ENCODE peak calls at places on chromosome 9, in eight cellular contexts. H is neural progenitor cell, J is Panc1, V is PC-9, Q is lung, O is stomach, W is lower lobe of right lung, M is osteoblast. U is an unnamed sample.
A peak's percentile ranks its signal among the peaks of the same experiment; 100 is the strongest.

GRCh38 chr9:99303177-99303576 is 81.1 kb downstream of the SEC61B start:
- DNase-seq in O (no peak), J (no peak), M (no peak), Q (no peak), W (no peak), V (no peak), H (no peak), U (no peak)

GRCh38 chr9:32832354-32832753 is 49.0 kb downstream of the TMEM215 start:
- DNase-seq in V (no peak), Q (no peak), M (no peak), W (no peak), J (no peak), O (no peak), H (no peak), U (no peak)

GRCh38 chr9:3906437-3907213 is 380.8 kb upstream of the RFX3 start:
- DNase-seq in O (no peak), V (peak; percentile 40), J (no peak), M (peak; percentile 89), W (no peak), H (no peak), Q (peak; percentile 35), U (peak; percentile 43)

GRCh38 chr9:114588671-114589526 is 1.3 kb downstream of the ATP6V1G1 start:
- DNase-seq in M (no peak), J (no peak), H (peak; percentile 9), V (no peak), O (no peak), Q (no peak), W (no peak), U (peak; percentile 38)

GRCh38 chr9:38073882-38074281 is 4.9 kb upstream of the SHB start:
- DNase-seq in V (no peak), W (no peak), M (no peak), J (no peak), Q (no peak), O (no peak), H (no peak), U (no peak)

GRCh38 chr9:129894106-129894823 is 59.0 kb downstream of the USP20 start:
- DNase-seq in V (no peak), H (no peak), J (no peak), M (no peak), W (no peak), O (no peak), Q (no peak), U (no peak)

GRCh38 chr9:18338042-18338441 is 135.9 kb upstream of the ADAMTSL1 start:
- DNase-seq in Q (no peak), H (no peak), M (no peak), O (no peak), J (no peak), W (no peak), V (no peak), U (no peak)

GRCh38 chr9:97985058-97985861 is 2.1 kb downstream of the ANP32B start:
- DNase-seq in O (peak; percentile 32), Q (no peak), H (peak; percentile 36), J (no peak), M (peak; percentile 86), V (no peak), W (no peak), U (peak; percentile 31)

GRCh38 chr9:98536542-98537173 is 172.1 kb downstream of the GABBR2 start:
- DNase-seq in Q (peak; percentile 27), W (no peak), M (no peak), V (peak; percentile 18), H (peak; percentile 31), O (no peak), J (no peak), U (no peak)

GRCh38 chr9:88011005-88011766 is 36.9 kb upstream of the CDK20 start:
- DNase-seq in W (no peak), H (peak; percentile 21), V (no peak), Q (no peak), O (no peak), M (peak; percentile 93), J (no peak), U (no peak)

GRCh38 chr9:112819635-112820496 is 69.3 kb downstream of the SNX30 start:
- DNase-seq in J (peak; percentile 12), V (peak; percentile 20), H (peak; percentile 76), M (peak; percentile 71), O (peak; percentile 37), W (no peak), Q (no peak), U (peak; percentile 51)

GRCh38 chr9:72983056-72983455 is 30.2 kb upstream of the ALDH1A1 start:
- DNase-seq in H (no peak), V (no peak), M (no peak), J (no peak), O (peak; percentile 37), W (no peak), Q (no peak), U (no peak)

GRCh38 chr9:82404484-82405280 is 416.1 kb downstream of the SPATA31D1 start:
- DNase-seq in Q (no peak), V (no peak), J (no peak), W (no peak), H (no peak), M (peak; percentile 26), O (no peak), U (no peak)

GRCh38 chr9:133797406-133798150 is 59.4 kb upstream of the SARDH start:
- DNase-seq in H (no peak), W (no peak), O (no peak), J (no peak), V (no peak), Q (no peak), M (peak; percentile 77), U (no peak)

GRCh38 chr9:71446499-71447411 is 321.6 kb downstream of the CEMIP2 start:
- DNase-seq in Q (peak; percentile 42), V (peak; percentile 11), H (peak; percentile 95), J (no peak), O (peak; percentile 27), M (peak; percentile 87), W (peak; percentile 49), U (peak; percentile 65)

GRCh38 chr9:20227166-20227874 is 395.0 kb downstream of the MLLT3 start:
- DNase-seq in H (no peak), O (no peak), M (no peak), V (no peak), Q (no peak), J (no peak), W (no peak), U (no peak)

GRCh38 chr9:114919611-114920010 is 10.8 kb downstream of the TNFSF8 start:
- DNase-seq in O (no peak), V (no peak), J (no peak), W (no peak), H (no peak), Q (no peak), M (no peak), U (no peak)

GRCh38 chr9:36896296-36896695 is 137.8 kb downstream of the PAX5 start:
- DNase-seq in M (no peak), W (no peak), V (no peak), Q (no peak), J (no peak), O (no peak), H (no peak), U (no peak)

GRCh38 chr9:33170464-33171156 is 3.5 kb upstream of the B4GALT1 start:
- DNase-seq in W (peak; percentile 70), O (peak; percentile 38), V (no peak), H (peak; percentile 44), Q (peak; percentile 47), M (peak; percentile 73), J (no peak), U (peak; percentile 74)

GRCh38 chr9:27924502-27924901 is 351.2 kb upstream of the C9orf72 start:
- DNase-seq in J (no peak), Q (no peak), V (no peak), W (no peak), H (no peak), O (no peak), M (no peak), U (no peak)

GRCh38 chr9:113929634-113930092 is 53.6 kb downstream of the ZNF618 start:
- DNase-seq in J (no peak), V (no peak), W (no peak), H (no peak), M (peak; percentile 88), O (peak; percentile 23), Q (no peak), U (no peak)

DNA sequence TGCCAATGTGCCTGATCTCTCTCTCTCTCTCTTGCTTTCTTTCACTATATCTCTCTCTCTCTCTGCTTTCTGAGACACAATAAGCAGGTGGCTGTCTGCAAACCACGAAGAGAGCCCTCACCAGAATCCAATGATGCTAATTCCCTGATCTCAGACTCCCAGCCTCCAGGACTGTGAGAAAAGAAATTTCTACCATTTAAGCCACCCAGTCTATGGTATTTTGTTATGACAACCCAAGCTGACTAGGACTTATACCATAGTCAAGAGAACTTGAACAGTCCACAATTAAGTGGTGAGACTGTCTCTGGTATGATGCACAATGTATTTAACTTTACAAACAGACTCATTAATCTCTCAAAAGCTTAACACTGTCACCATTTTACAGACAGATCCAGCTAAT is 67.0 kb downstream of the NFIB start:
- DNase-seq in J (no peak), W (no peak), M (no peak), V (no peak), Q (no peak), O (no peak), H (no peak), U (no peak)
- H3K27me3 ChIP-seq in J (no peaks in the 10 kb centered on the region), W (no peaks in the 10 kb centered on the region), M (no peaks in the 10 kb centered on the region), V (no peaks in the 10 kb centered on the region), Q (no peaks in the 10 kb centered on the region), O (no peaks in the 10 kb centered on the region), H (no peaks in the 10 kb centered on the region), U (no peaks in the 10 kb centered on the region)

GRCh38 chr9:93946338-93946712 is 8.8 kb downstream of the BARX1 start:
- DNase-seq in M (no peak), O (no peak), J (no peak), V (no peak), Q (no peak), W (no peak), H (no peak), U (no peak)
- H3K27me3 ChIP-seq in M (peaks cover 22% of the 10 kb centered on the region), O (peaks cover 83% of the 10 kb centered on the region), J (no peaks in the 10 kb centered on the region), V (peaks cover 76% of the 10 kb centered on the region), Q (peaks cover 5% of the 10 kb centered on the region), W (peaks cover 100% of the 10 kb centered on the region), H (peaks cover 100% of the 10 kb centered on the region), U (peaks cover 2% of the 10 kb centered on the region)

GRCh38 chr9:135103931-135104639 is 16.6 kb downstream of the OLFM1 start:
- DNase-seq in J (no peak), M (no peak), Q (no peak), V (no peak), O (no peak), W (no peak), H (no peak), U (peak; percentile 64)
- H3K27me3 ChIP-seq in J (peaks cover 4% of the 10 kb centered on the region), M (no peaks in the 10 kb centered on the region), Q (no peaks in the 10 kb centered on the region), V (peaks cover 100% of the 10 kb centered on the region), O (peaks cover 13% of the 10 kb centered on the region), W (peaks cover 11% of the 10 kb centered on the region), H (no peaks in the 10 kb centered on the region), U (no peaks in the 10 kb centered on the region)

GRCh38 chr9:96031366-96031824 is 155.9 kb downstream of the ERCC6L2 start:
- DNase-seq in V (peak; percentile 22), Q (peak; percentile 60), H (no peak), J (no peak), M (no peak), W (no peak), O (peak; percentile 86), U (peak; percentile 84)

GRCh38 chr9:96026655-96027213 is 151.2 kb downstream of the ERCC6L2 start:
- DNase-seq in Q (no peak), V (no peak), J (no peak), W (no peak), O (no peak), M (no peak), H (no peak), U (no peak)

GRCh38 chr9:96025995-96026572 is 150.6 kb downstream of the ERCC6L2 start:
- DNase-seq in V (no peak), Q (no peak), W (no peak), H (peak; percentile 79), M (no peak), O (no peak), J (no peak), U (no peak)

GRCh38 chr9:96029722-96030515 is 154.4 kb downstream of the ERCC6L2 start:
- DNase-seq in V (no peak), O (peak; percentile 59), Q (no peak), J (no peak), M (no peak), W (no peak), H (no peak), U (no peak)

GRCh38 chr9:96027271-96028131 is 152.0 kb downstream of the ERCC6L2 start:
- DNase-seq in J (no peak), Q (no peak), H (peak; percentile 56), V (no peak), M (no peak), W (no peak), O (no peak), U (no peak)
- H3K27me3 ChIP-seq in J (no peaks in the 10 kb centered on the region), Q (no peaks in the 10 kb centered on the region), H (peaks cover 73% of the 10 kb centered on the region), V (peaks cover under 1% of the 10 kb centered on the region), M (peaks cover 45% of the 10 kb centered on the region), W (peaks cover 18% of the 10 kb centered on the region), O (peaks cover 13% of the 10 kb centered on the region), U (no peaks in the 10 kb centered on the region)